ENCODE peak calls at places on chromosomes 5 and 9, in nine cellular contexts. L, Y, S, P, J, D, K, X and G are unnamed samples.

GRCh38 chr5:72467987-72468386 is 39.2 kb downstream of the ZNF366 start:
- DNase-seq in L (no peak), Y (peak), S (no peak), P (peak), J (no peak), D (no peak), K (no peak), X (no peak), G (no peak)

GRCh38 chr5:142644640-142645361 is 41.1 kb downstream of the FGF1 start:
- DNase-seq in L (no peak), Y (peak), S (no peak), P (peak), J (peak), D (no peak), K (no peak), X (no peak), G (no peak)

GRCh38 chr5:94526708-94527107 is 91.7 kb downstream of the KIAA0825 start:
- DNase-seq in L (no peak), Y (no peak), S (no peak), P (no peak), J (no peak), D (no peak), K (no peak), X (no peak), G (no peak)

GRCh38 chr5:7446913-7447312 is 51.0 kb downstream of the ADCY2 start:
- DNase-seq in L (no peak), Y (no peak), S (no peak), P (no peak), J (no peak), D (no peak), K (no peak), X (no peak), G (no peak)

GRCh38 chr5:147831465-147831864 is at the start of gene SPINK1:
- DNase-seq in L (peak), Y (no peak), S (no peak), P (no peak), J (peak), D (no peak), K (no peak), X (no peak), G (no peak)

GRCh38 chr9:77907581-77907980 is 124.0 kb downstream of the GNAQ start:
- DNase-seq in L (no peak), Y (no peak), S (no peak), P (peak), J (no peak), D (no peak), K (no peak), X (no peak), G (no peak)

GRCh38 chr9:121505903-121506640 is 6.4 kb upstream of the GGTA1 start:
- DNase-seq in L (no peak), Y (no peak), S (no peak), P (peak), J (no peak), D (no peak), K (no peak), X (no peak), G (no peak)

GRCh38 chr9:131854906-131855504 is 115.1 kb upstream of the RAPGEF1 start:
- DNase-seq in L (no peak), Y (peak), S (no peak), P (peak), J (no peak), D (no peak), K (no peak), X (no peak), G (no peak)

DNA sequence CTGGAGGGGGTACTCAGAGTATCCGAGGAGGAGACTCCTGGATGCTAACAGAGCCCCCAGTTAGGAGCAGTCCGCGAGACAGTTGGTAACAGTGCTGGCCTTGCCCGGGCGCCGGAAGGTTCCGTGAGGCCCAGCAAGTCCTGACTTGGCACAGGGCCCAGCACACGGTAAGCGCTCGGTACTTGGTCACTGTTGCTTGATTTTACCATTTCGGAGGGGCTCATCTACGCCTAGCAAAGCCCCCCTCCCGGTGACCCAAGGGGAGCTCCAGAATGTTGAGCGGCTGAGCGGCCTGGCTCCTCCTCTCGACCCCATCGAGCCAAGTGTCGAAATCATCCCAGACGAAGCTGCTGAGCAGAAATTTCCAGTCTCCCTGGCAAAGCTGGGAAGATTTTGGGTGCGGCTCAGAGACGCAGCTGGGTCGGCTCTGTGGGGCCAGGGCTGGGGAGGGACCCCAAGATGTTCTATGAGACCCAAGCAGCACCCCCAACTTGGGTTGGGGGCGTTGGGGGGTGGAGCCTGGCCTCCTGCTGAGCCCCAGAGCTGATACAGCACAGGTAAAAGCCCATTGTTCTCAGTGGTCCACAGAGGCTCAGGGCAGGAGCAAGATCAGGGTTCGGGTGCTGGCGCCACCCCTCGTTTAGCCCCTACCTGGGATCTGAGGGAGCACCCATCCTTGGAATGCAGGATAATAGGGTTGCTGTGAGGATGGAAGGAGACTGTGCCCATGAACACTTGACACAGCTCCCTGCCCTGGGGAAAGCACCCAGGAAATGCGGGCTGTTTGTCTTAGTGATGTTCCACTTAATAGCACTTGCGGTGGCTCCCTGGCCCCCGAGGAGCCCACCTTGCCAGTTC is 137.2 kb downstream of the C9orf50 start:
- DNase-seq in L (peak), Y (peak), S (peak), P (peak), J (peak), D (peak), K (no peak), X (no peak), G (no peak)
- H3K4me3 ChIP-seq in L (peak), Y (peak), S (peak), P (no peak), J (peak), D (peak), K (no peak), X (peak), G (peak)

GRCh38 chr5:58922392-58923171 is 339.7 kb downstream of the RAB3C start:
- DNase-seq in L (peak), Y (peak), S (peak), P (peak), J (peak), D (no peak), K (no peak), X (no peak), G (no peak)
- H3K4me3 ChIP-seq in L (no peak), Y (no peak), S (no peak), P (no peak), J (no peak), D (no peak), K (no peak), X (no peak), G (no peak)

GRCh38 chr5:42587056-42587723 is 164.0 kb downstream of the GHR start:
- DNase-seq in L (no peak), Y (no peak), S (no peak), P (no peak), J (no peak), D (no peak), K (no peak), X (no peak), G (no peak)
- H3K4me3 ChIP-seq in L (no peak), Y (no peak), S (peak), P (no peak), J (no peak), D (no peak), K (no peak), X (no peak), G (no peak)

GRCh38 chr5:32703957-32704356 is 7.2 kb upstream of the NPR3 start:
- DNase-seq in L (no peak), Y (no peak), S (no peak), P (no peak), J (no peak), D (no peak), K (no peak), X (no peak), G (no peak)

GRCh38 chr5:32710335-32710858 is 724 bp upstream of the NPR3 start:
- DNase-seq in L (no peak), Y (peak), S (peak), P (peak), J (peak), D (peak), K (no peak), X (no peak), G (no peak)

GRCh38 chr5:32708949-32709348 is 2.2 kb upstream of the NPR3 start:
- DNase-seq in L (no peak), Y (no peak), S (no peak), P (no peak), J (no peak), D (peak), K (peak), X (no peak), G (no peak)

GRCh38 chr5:32709789-32710334 is 1.3 kb upstream of the NPR3 start:
- DNase-seq in L (no peak), Y (peak), S (peak), P (peak), J (peak), D (peak), K (peak), X (no peak), G (peak)

DNA sequence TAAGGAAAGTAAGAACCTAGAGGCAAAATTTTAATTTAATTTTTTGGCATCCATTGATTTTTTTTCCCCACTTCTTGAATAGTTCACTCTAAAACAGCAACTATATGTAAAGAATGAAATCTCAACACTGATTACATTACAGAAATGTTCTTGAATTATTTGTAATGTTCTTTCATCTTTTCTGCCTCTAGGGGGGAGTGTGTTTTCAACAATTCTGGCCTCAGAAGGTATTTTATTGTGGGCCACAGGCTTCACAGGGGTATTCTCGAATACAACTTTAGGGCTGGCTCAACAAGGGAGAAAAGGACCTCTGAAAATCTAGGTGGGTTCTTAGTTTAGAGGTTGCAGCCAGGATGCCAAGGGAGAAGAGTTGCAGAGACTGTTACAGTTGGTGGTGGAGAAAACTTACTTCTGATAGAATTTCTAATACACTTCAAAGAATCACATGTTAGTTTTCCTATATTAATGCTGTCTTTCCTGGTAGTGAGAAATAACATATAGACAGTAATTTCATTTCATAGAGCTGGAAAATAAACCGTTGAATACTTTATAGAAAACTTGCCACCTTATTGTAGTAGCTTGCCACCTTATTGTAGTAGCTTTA is 3.6 kb upstream of the NPR3 start:
- DNase-seq in L (no peak), Y (peak), S (no peak), P (peak), J (no peak), D (peak), K (peak), X (no peak), G (no peak)
- H3K4me3 ChIP-seq in L (no peak), Y (no peak), S (no peak), P (no peak), J (no peak), D (no peak), K (no peak), X (no peak), G (no peak)

DNA sequence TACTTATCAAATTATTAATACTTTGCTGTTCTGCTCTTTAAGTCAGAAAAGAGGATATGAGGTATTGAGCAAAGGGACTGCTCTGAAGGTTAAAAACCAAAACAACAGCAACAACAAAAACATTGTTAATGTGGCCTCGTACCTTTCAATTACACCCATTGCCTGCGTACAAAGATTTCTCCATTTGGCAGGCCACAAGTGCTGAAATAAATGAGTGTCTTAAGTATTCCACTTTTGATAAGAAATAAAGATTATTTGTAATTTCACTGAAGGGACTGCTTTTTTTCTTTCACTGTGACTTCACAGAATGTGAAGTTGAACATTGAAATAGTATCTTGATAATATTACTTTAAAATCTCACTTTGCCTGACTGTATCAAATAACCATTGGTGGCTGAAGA is 163.2 kb upstream of the MRPS30 start:
- DNase-seq in L (no peak), Y (no peak), S (no peak), P (no peak), J (no peak), D (no peak), K (no peak), X (no peak), G (no peak)
- H3K4me3 ChIP-seq in L (no peak), Y (no peak), S (no peak), P (no peak), J (no peak), D (no peak), K (no peak), X (no peak), G (no peak)

DNA sequence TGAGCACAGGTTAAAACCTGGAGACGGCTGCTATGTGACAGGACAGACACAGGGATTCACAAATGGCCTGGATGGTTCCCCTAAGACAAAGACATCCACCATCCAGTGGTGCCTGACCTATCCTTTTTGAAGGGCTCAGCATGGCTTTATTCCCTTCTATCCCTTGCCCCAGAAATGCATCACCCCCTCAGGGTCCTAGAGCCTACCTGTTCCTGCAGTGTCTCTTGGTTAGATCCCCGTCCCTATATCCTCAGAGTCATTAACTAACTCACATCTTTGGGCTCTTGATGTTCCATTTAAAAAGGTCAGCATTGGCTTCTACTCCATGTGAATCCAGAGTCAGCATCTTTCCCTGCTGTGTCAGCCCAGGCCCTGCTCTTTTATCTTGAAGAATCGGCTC is 22.0 kb upstream of the PPP2CA start:
- DNase-seq in L (no peak), Y (no peak), S (no peak), P (no peak), J (no peak), D (peak), K (no peak), X (no peak), G (peak)
- H3K4me3 ChIP-seq in L (no peak), Y (no peak), S (no peak), P (no peak), J (no peak), D (no peak), K (no peak), X (no peak), G (no peak)

DNA sequence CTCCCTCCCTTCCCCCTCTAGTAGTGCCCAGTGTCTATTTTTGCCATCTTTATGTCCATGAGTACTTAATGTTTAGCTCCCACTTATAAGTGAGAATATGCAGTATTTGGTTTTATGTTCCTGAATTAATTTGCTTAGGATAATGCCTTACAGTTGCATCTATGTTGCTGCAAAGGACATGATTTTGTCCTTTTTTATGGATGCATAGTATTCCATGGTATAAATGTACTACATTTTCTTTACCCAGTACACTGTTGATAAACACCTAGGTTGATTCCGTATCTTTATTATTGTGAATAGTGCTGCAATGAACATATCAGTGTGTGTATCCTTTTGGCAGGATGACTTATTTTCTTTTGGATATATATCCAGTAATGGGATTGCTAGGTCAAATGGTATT is 3.8 kb downstream of the ABLIM3 start:
- DNase-seq in L (no peak), Y (no peak), S (no peak), P (no peak), J (no peak), D (no peak), K (no peak), X (no peak), G (no peak)
- H3K4me3 ChIP-seq in L (no peak), Y (no peak), S (no peak), P (no peak), J (no peak), D (no peak), K (no peak), X (no peak), G (no peak)

GRCh38 chr5:171314728-171315385 is 5.8 kb downstream of the TLX3 start:
- DNase-seq in L (no peak), Y (peak), S (no peak), P (no peak), J (no peak), D (peak), K (no peak), X (no peak), G (no peak)
- H3K4me3 ChIP-seq in L (peak), Y (peak), S (no peak), P (no peak), J (no peak), D (peak), K (no peak), X (no peak), G (no peak)

DNA sequence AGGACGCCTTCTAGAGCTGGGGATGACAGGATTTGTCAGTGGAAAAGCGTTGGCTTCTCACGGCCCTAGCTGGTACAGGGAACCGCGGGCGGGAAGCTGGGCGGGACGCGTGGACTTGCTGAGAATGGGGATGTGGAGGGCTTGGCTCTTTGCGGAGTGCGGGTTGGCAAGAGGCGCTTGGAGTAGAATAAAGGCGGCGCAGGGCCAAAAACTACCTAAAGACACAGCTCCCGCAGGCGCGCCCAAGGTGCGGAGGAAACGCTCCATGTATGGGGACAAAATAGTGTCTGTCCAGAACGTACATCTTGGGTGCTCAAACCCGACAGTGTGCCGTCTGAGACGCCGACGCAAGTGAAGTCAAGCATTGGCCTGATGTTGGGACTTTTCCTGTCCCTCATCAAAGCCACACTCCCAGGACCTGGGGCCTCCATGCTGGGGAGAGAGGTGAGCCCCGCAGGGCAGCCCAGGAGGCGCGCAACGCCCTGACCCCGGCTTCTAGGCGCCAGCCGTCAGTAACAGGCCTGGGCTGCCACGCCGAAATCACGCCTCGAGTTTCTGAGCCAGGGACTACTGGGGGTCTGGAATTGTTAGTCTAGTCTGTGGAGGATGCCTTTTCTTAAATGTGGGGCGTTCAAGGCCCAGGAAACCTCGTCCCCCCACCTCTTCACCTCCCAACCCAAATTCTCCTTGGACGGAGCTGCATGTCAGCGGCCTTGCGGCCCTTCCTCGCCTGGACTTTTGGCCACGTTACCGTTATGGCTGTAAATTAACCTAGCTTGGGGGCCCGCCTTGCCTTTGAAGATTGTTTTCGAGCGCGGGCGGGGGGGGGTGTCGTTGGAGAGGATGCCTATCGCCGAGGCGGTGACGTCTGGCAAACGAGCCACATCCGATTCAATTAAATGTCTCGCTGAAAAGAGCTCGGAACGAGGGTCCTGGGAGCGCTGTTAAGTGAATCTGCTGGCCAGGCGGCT is 1.8 kb upstream of the NKX2-5 start:
- DNase-seq in L (no peak), Y (no peak), S (no peak), P (no peak), J (no peak), D (peak), K (no peak), X (no peak), G (no peak)
- H3K4me3 ChIP-seq in L (no peak), Y (no peak), S (no peak), P (no peak), J (no peak), D (peak), K (no peak), X (no peak), G (no peak)

GRCh38 chr5:77145666-77146065 is 58.6 kb upstream of the ZBED3 start:
- DNase-seq in L (no peak), Y (peak), S (no peak), P (peak), J (no peak), D (no peak), K (no peak), X (no peak), G (no peak)

GRCh38 chr5:77143998-77144836 is 57.1 kb upstream of the ZBED3 start:
- DNase-seq in L (peak), Y (peak), S (peak), P (peak), J (peak), D (peak), K (peak), X (peak), G (peak)

GRCh38 chr5:77144837-77145139 is 57.7 kb upstream of the ZBED3 start:
- DNase-seq in L (no peak), Y (no peak), S (no peak), P (no peak), J (no peak), D (no peak), K (no peak), X (no peak), G (no peak)

GRCh38 chr5:77138981-77139380 is 51.9 kb upstream of the ZBED3 start:
- DNase-seq in L (no peak), Y (peak), S (peak), P (peak), J (no peak), D (no peak), K (no peak), X (no peak), G (no peak)

GRCh38 chr5:77140350-77140749 is 53.3 kb upstream of the ZBED3 start:
- DNase-seq in L (no peak), Y (no peak), S (no peak), P (no peak), J (no peak), D (peak), K (no peak), X (no peak), G (no peak)
- H3K4me3 ChIP-seq in L (no peak), Y (no peak), S (no peak), P (no peak), J (no peak), D (no peak), K (no peak), X (no peak), G (no peak)